ENCODE peak calls at places on chromosomes 2 and 18, in four cellular contexts. E is cardiac fibroblast, D is IMR-90, A is NCI-H524. W is an unnamed sample.

GRCh38 chr18:24022141-24022540 is 7.6 kb downstream of the TTC39C start:
- DNase-seq in E (peak), D (peak), A (no peak), W (peak)

GRCh38 chr2:163601377-163601776 is 134.4 kb downstream of the FIGN start:
- DNase-seq in E (no peak), D (peak), A (no peak), W (no peak)

GRCh38 chr18:10301831-10302483 is 152.5 kb upstream of the APCDD1 start:
- DNase-seq in E (no peak), D (no peak), A (peak), W (no peak)

GRCh38 chr2:68925298-68925885 is 27.3 kb downstream of the GKN2 start:
- DNase-seq in E (peak), D (peak), A (peak), W (peak)

GRCh38 chr2:62149708-62150107 is 46.2 kb upstream of the B3GNT2 start:
- DNase-seq in E (peak), D (peak), A (no peak), W (peak)

GRCh38 chr18:59907660-59908059 is 7.9 kb downstream of the PMAIP1 start:
- DNase-seq in E (no peak), D (peak), A (no peak), W (no peak)

GRCh38 chr2:232292395-232293154 is 86.0 kb upstream of the ALPP start:
- DNase-seq in E (peak), D (peak), A (peak), W (peak)

GRCh38 chr2:181844551-181845290 is 46.8 kb upstream of the ITPRID2 start:
- DNase-seq in E (no peak), D (no peak), A (no peak), W (no peak)

GRCh38 chr18:46920067-46920466 is 2.7 kb downstream of the KATNAL2 start:
- DNase-seq in E (no peak), D (no peak), A (no peak), W (no peak)

GRCh38 chr2:9799729-9800632 is 43.3 kb upstream of the TAF1B start:
- DNase-seq in E (peak), D (peak), A (peak), W (peak)

GRCh38 chr18:13137939-13138821 is 80.4 kb upstream of the LDLRAD4 start:
- DNase-seq in E (peak), D (peak), A (no peak), W (no peak)

GRCh38 chr2:233499928-233500327 is 66.7 kb downstream of the USP40 start:
- DNase-seq in E (no peak), D (no peak), A (no peak), W (no peak)

GRCh38 chr18:61025596-61025995 is 307.6 kb upstream of the CDH20 start:
- DNase-seq in E (no peak), D (no peak), A (no peak), W (no peak)

GRCh38 chr2:100807707-100808106 is 12.2 kb upstream of the NPAS2 start:
- DNase-seq in E (no peak), D (no peak), A (no peak), W (no peak)

GRCh38 chr18:37846996-37847395 is 281.4 kb upstream of the CELF4 start:
- DNase-seq in E (no peak), D (no peak), A (no peak), W (no peak)

GRCh38 chr2:119085613-119086012 is 72.9 kb downstream of the C1QL2 start:
- DNase-seq in E (no peak), D (no peak), A (no peak), W (no peak)

GRCh38 chr18:32308493-32309120 is 118.8 kb downstream of the MEP1B start:
- DNase-seq in E (peak), D (peak), A (no peak), W (peak)

W was measured in A673.